ENCODE peak calls at places on chromosomes 2 and 18, in eight cellular contexts. K is stomach, S is upper lobe of left lung, G is body of pancreas, N is prostate gland, Z is tibial nerve, Q is uterus, A is right lobe of liver. E is an unnamed sample.

GRCh38 chr2:179304424-179304823 is 39.8 kb upstream of the SESTD1 start:
- DNase-seq in N (no peak), S (no peak), G (no peak), Q (no peak), Z (no peak), K (no peak), A (no peak), E (no peak)

GRCh38 chr18:35525795-35526475 is 28.2 kb upstream of the INO80C start:
- DNase-seq in G (no peak), Q (no peak), S (no peak), Z (no peak), K (no peak), A (no peak), N (no peak), E (peak; percentile 13)

GRCh38 chr18:68435581-68435980 is 279.3 kb downstream of the TMX3 start:
- DNase-seq in S (no peak), G (no peak), Q (no peak), N (no peak), Z (no peak), K (no peak), A (no peak), E (no peak)

GRCh38 chr2:9297807-9298206 is 91.2 kb downstream of the ASAP2 start:
- DNase-seq in Z (no peak), N (no peak), K (no peak), Q (no peak), S (no peak), G (no peak), A (no peak), E (no peak)

GRCh38 chr2:120772261-120772660 is 36.6 kb downstream of the GLI2 start:
- DNase-seq in A (peak; percentile 30), K (no peak), Q (no peak), G (no peak), Z (no peak), N (no peak), S (no peak), E (no peak)

GRCh38 chr18:22233271-22233670 is 63.9 kb downstream of the GATA6 start:
- DNase-seq in Z (no peak), A (no peak), G (no peak), S (no peak), Q (no peak), K (peak; percentile 57), N (no peak), E (no peak)

GRCh38 chr2:172323256-172323655 is 104.1 kb upstream of the ITGA6 start:
- DNase-seq in S (no peak), Q (no peak), Z (no peak), N (no peak), G (no peak), A (no peak), K (no peak), E (no peak)

GRCh38 chr18:59517446-59518171 is 158.5 kb upstream of the LMAN1 start:
- DNase-seq in K (no peak), A (no peak), Q (no peak), S (no peak), Z (no peak), G (no peak), N (no peak), E (no peak)

GRCh38 chr18:32048507-32049091 is 30.0 kb downstream of the RNF125 start:
- DNase-seq in G (no peak), Z (peak; percentile 70), Q (peak; percentile 55), S (no peak), A (peak; percentile 83), N (no peak), K (no peak), E (peak; percentile 43)

GRCh38 chr18:14970027-14970426 is 222.1 kb downstream of the ANKRD30B start:
- DNase-seq in A (no peak), Z (no peak), N (no peak), K (no peak), Q (no peak), G (no peak), S (no peak), E (no peak)

GRCh38 chr18:7576685-7577084 is 9.6 kb downstream of the PTPRM start:
- DNase-seq in Q (no peak), K (no peak), S (no peak), A (no peak), G (no peak), Z (no peak), N (no peak), E (no peak)

GRCh38 chr2:85602476-85603234 is at the start of gene TMEM150A:
- DNase-seq in G (peak; percentile 95), S (peak; percentile 99), A (peak; percentile 96), N (peak; percentile 93), K (peak; percentile 96), Q (peak; percentile 92), Z (peak; percentile 91), E (peak; percentile 95)

GRCh38 chr2:86806059-86806857 is 15.5 kb upstream of the CD8A start:
- DNase-seq in Q (no peak), A (no peak), Z (no peak), N (no peak), G (no peak), S (peak; percentile 24), K (no peak), E (no peak)

DNA sequence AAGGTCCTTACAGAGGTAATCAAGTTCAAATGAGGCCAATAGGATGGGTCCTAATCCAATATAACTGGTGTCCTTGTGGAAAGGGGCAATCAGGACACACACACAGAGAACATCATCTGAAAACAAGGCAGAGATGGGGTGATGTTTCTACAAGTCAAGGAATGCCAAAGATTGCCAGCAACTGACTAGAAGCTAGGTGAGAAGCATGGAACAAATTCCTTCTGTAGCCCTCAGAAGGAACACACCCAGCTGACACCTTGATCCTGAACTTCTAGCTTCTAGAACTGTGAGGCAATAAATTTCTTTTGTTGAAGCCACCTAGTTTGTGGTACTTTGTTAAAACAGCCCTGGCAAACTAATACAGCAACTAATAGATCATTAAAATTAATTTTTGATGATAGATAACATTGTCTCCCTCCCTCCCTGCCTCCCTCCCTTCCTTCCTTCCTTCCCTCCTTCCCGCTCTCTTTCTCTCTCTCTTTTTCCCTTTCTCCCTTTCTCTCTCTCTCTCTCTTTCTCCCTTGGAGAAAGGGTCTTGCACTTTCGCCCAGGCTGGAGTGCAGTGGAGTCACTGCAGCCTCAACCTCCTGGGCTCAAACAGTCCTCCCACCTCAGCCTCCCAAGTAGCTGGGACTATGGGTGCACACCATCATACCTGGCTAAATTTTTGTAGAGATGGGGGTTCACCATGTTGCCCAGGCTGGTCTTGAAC is 10.3 kb upstream of the CD8A start:
- DNase-seq in S (no peak), Z (no peak), Q (no peak), K (no peak), G (no peak), N (no peak), A (no peak), E (no peak)
- TF ChIP-seq POLR2A in S (no peak), Z (no peak), Q (no peak), K (no peak), G (no peak), N (no peak), A (no peak), E (no peak)

GRCh38 chr18:24073791-24074190 is 59.2 kb downstream of the TTC39C start:
- DNase-seq in A (no peak), N (no peak), Z (no peak), S (no peak), G (no peak), K (no peak), Q (no peak), E (no peak)

GRCh38 chr18:24078391-24078790 is 60.5 kb upstream of the CABYR start:
- DNase-seq in G (no peak), Z (no peak), K (no peak), S (no peak), N (no peak), A (no peak), Q (no peak), E (no peak)

GRCh38 chr18:24080861-24081260 is 58.0 kb upstream of the CABYR start:
- DNase-seq in S (no peak), K (no peak), Z (no peak), N (no peak), A (no peak), Q (no peak), G (no peak), E (no peak)

GRCh38 chr18:24075731-24076130 is 61.2 kb downstream of the TTC39C start:
- DNase-seq in K (no peak), A (no peak), Q (no peak), S (no peak), Z (no peak), G (no peak), N (no peak), E (no peak)

GRCh38 chr18:24076950-24077349 is 61.9 kb upstream of the CABYR start:
- DNase-seq in G (no peak), S (no peak), Z (no peak), K (no peak), Q (no peak), A (no peak), N (no peak), E (no peak)
- H3K27ac ChIP-seq in G (no peak overlapping the region), S (no peak overlapping the region), Z (no peak overlapping the region), K (no peak overlapping the region), Q (peak overlapping the region; percentile 74), A (no peak overlapping the region), N (no peak overlapping the region), E (no peak overlapping the region)

GRCh38 chr18:79915161-79916127 is 36.0 kb downstream of the SLC66A2 start:
- DNase-seq in K (peak; percentile 18), A (no peak), Q (no peak), N (no peak), S (peak; percentile 65), Z (no peak), G (no peak), E (no peak)

GRCh38 chr18:79916546-79917350 is 34.7 kb downstream of the SLC66A2 start:
- DNase-seq in Q (no peak), Z (no peak), S (peak; percentile 68), A (no peak), K (peak; percentile 15), G (no peak), N (peak; percentile 3), E (peak; percentile 15)

GRCh38 chr18:79912994-79913831 is 38.2 kb downstream of the SLC66A2 start:
- DNase-seq in K (no peak), Q (no peak), N (no peak), Z (no peak), S (peak; percentile 71), G (no peak), A (no peak), E (no peak)

GRCh38 chr18:79916128-79916494 is 35.3 kb downstream of the SLC66A2 start:
- DNase-seq in S (no peak), Z (no peak), K (no peak), Q (no peak), N (no peak), G (no peak), A (no peak), E (no peak)

DNA sequence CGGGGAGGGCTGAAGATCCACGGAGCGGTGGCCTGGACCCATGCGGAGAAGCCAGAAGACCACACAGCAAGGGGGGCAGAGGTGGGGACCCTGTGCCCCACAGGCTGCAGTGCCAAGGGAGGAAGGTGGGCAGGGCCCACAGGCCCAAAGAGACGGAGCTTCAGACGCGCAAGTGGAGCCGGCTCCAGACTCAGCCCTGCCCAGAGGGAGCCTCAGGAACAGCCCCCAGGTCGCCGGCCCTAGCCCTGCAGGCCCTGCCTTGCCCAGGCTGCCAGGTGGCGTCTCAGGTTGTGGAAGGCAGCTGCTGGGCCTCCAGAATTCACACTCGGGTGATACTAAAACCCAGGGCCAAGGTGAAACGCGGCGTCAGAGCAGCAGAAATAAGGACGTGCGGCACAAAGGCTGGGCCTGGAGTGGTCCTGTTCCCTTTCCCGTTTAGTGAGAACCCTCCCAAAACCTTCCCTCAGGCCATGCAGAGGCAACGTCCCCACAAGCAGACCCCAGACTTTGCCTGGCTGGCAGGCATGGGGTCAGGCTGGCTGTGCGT is 36.8 kb downstream of the SLC66A2 start:
- DNase-seq in K (peak; percentile 16), N (no peak), Z (no peak), S (peak; percentile 70), Q (no peak), G (no peak), A (no peak), E (peak; percentile 8)
- H3K9me3 ChIP-seq in K (no peaks in the 10 kb centered on the region), N (no peaks in the 10 kb centered on the region), Z (no peaks in the 10 kb centered on the region), S (no peaks in the 10 kb centered on the region), Q (no peaks in the 10 kb centered on the region), G (no peaks in the 10 kb centered on the region), A (no peaks in the 10 kb centered on the region), E (no peaks in the 10 kb centered on the region)

GRCh38 chr2:200862532-200863000 is 1.9 kb downstream of the CLK1 start:
- DNase-seq in S (no peak), N (peak; percentile 55), Z (peak; percentile 74), K (no peak), A (no peak), G (no peak), Q (peak; percentile 35), E (peak; percentile 74)
- TF ChIP-seq POLR2A in S (peak; percentile 61), N (peak; percentile 81), Z (peak; percentile 68), K (no peak), A (peak; percentile 53), G (no peak), Q (peak; percentile 83), E (peak; percentile 72)

E was measured in adrenal gland.